ENCODE peak calls at places on chromosomes 16 and 17, in five cellular contexts. N is HFF-Myc; U is right atrium auricular region; W is CD8-positive, alpha-beta T cell; V is sigmoid colon. Z is an unnamed sample.

GRCh38 chr16:4090476-4090875 is 25.8 kb downstream of the ADCY9 start:
- DNase-seq in N (no peak), U (no peak), W (no peak), V (no peak), Z (no peak)

GRCh38 chr16:88561485-88562369 is 8.5 kb upstream of the ZC3H18 start:
- DNase-seq in N (no peak), U (no peak), W (peak), V (no peak), Z (peak)

GRCh38 chr17:79011451-79012147 is 2.0 kb upstream of the CANT1 start:
- DNase-seq in N (no peak), U (no peak), W (no peak), V (no peak), Z (no peak)

GRCh38 chr16:84360170-84360569 is 8.2 kb upstream of the ATP2C2 start:
- DNase-seq in N (no peak), U (no peak), W (peak), V (no peak), Z (no peak)

GRCh38 chr16:84279871-84280270 is 14.8 kb upstream of the WFDC1 start:
- DNase-seq in N (no peak), U (no peak), W (no peak), V (no peak), Z (no peak)

GRCh38 chr16:20383106-20384029 is 21.2 kb downstream of the PDILT start:
- DNase-seq in N (peak), U (peak), W (peak), V (peak), Z (no peak)

GRCh38 chr16:87854053-87854906 is 15.0 kb downstream of the SLC7A5 start:
- DNase-seq in N (no peak), U (no peak), W (peak), V (no peak), Z (peak)

GRCh38 chr17:10798332-10798749 is 5.6 kb downstream of the TMEM238L start:
- DNase-seq in N (no peak), U (no peak), W (no peak), V (no peak), Z (no peak)

GRCh38 chr17:29179232-29180036 is 764 bp downstream of the MYO18A start:
- DNase-seq in N (no peak), U (no peak), W (no peak), V (no peak), Z (no peak)

GRCh38 chr16:74984194-74984669 is 691 bp downstream of the WDR59 start:
- DNase-seq in N (no peak), U (no peak), W (peak), V (no peak), Z (peak)

GRCh38 chr16:22191966-22192260 is 14.2 kb upstream of the EEF2K start:
- DNase-seq in N (no peak), U (no peak), W (peak), V (no peak), Z (peak)

GRCh38 chr17:8739104-8739503 is 5.5 kb downstream of the CCDC42 start:
- DNase-seq in N (no peak), U (no peak), W (no peak), V (no peak), Z (no peak)

DNA sequence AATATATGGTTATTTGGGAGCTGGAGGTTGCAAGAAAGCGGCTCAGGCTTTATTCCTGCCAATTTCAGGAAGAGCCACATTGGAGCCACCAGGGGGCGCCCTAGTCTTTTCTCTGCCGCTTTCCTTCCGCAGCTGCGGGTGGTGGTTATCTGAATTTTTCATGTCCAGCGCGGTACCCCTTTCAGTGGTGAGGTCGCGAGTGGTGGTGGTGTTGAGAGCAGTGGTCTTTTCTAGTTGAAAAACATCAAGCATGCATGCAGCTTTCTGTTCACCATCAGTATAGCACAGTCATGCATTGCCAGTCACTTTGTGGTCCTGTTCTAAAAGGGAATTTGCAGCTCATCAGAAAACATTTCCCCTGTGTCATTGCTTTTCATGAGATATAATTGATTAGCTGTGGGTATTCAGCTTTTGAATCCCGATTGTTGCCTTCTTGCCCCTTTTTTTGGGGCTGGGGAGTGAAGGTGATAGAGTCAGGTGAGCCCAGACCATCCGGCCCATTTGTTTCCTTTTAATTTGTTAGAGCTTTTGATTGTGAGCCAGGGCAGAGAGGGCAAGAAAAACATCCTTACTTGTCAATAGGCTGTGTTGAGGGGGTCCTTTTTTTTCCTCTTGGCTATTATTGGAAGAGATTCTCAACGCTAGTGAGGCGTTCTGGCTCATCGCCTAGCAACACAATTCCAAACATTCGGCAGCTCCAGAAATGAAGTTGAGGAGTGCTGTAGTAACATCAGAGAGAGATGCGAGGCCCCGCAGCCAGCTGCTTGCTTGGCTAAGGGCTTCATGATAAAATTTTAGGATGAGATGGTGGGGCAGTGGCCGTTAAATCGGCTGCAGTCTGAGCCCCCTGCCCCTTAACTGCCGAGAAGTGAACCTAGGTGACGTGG is 119.0 kb downstream of the SNX29 start:
- DNase-seq in N (no peak), U (no peak), W (peak), V (peak), Z (peak)
- TF ChIP-seq CTCF in N (peak), U (peak), W (peak), V (peak), Z (peak)

DNA sequence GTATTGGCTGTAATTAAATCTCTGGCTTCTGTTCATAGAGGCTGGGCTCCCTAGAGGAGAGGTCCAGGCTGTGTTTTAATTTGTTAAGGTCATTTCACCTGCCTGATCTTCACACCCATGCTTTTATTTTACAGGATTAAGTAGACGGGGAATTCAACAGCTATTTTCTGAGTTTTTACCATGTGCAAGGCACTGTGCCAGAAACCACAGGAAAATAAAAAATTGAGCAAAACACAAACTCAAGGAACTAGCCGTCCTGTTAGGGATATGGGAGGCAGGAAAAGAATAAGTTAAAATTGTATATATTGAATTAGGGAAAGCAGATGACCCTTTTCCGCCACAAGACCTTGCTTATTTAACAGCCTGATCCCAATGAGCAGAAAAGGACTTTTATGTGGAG is 29.1 kb downstream of the HS3ST3A1 start:
- DNase-seq in N (no peak), U (no peak), W (no peak), V (no peak), Z (no peak)
- TF ChIP-seq CTCF in N (no peak), U (no peak), W (no peak), V (no peak), Z (no peak)

DNA sequence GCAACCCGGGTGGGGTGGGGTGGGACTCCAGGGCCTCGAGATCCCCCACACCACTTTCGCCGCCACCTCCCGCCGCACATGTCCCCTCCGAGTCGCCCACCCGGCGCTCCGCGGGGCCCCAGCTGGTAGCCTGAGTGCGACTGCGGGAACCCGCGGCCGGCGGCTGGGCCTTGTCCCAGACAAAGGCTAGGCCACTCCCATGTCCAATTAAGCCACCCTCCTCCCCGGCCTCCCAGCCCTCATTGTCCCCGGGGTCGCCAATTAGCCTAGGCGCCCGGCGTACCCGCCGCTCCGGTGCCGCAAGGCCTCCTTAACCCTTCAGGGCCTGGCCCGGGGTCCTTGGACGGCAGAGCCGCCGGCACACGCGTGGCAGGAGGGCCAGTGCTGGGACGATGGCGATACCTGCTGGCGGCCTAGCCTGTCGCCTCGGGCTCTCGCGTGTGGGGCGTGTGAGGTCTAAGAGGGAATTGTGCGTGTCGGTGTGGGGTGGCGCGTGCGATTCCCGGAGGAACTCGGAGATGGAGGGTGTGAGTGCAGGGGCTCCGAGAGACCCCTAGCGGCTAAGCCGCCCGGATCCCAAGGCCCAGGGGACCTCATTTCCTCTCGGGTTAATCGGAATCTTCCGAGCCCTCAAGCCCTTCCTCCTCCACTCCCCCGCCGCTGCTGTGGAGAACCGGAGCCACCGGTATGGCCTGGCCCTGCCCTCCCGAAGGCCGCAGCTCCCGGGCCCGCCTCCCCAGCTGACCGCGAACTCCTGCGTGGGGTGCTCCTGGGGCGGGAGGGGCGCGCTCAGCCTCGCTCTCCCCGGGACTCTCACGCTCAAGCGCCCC is 11.7 kb downstream of the TBX2 start:
- DNase-seq in N (no peak), U (peak), W (no peak), V (peak), Z (peak)
- TF ChIP-seq CTCF in N (peak), U (no peak), W (peak), V (no peak), Z (peak)

GRCh38 chr17:50108556-50108955 is 13.4 kb downstream of the PDK2 start:
- DNase-seq in N (no peak), U (no peak), W (no peak), V (no peak), Z (no peak)
- TF ChIP-seq CTCF in N (no peak), U (no peak), W (no peak), V (no peak), Z (no peak)

GRCh38 chr17:39069114-39069756 is 82.2 kb downstream of the PLXDC1 start:
- DNase-seq in N (no peak), U (no peak), W (peak), V (no peak), Z (no peak)
- TF ChIP-seq CTCF in N (peak), U (peak), W (peak), V (peak), Z (peak)

GRCh38 chr16:66026211-66026610 is 340.3 kb upstream of the CDH5 start:
- DNase-seq in N (no peak), U (no peak), W (no peak), V (no peak), Z (no peak)
- TF ChIP-seq CTCF in N (peak), U (no peak), W (no peak), V (no peak), Z (no peak)

GRCh38 chr16:35431829-35432663 is 1972.6 kb downstream of the TP53TG3F start:
- DNase-seq in N (no peak), U (no peak), W (no peak), V (no peak), Z (no peak)
- TF ChIP-seq CTCF in N (peak), U (no peak), W (no peak), V (no peak), Z (no peak)

GRCh38 chr17:82416771-82417170 is 1.4 kb upstream of the HEXD start:
- DNase-seq in N (no peak), U (no peak), W (no peak), V (no peak), Z (no peak)
- TF ChIP-seq CTCF in N (peak), U (no peak), W (peak), V (no peak), Z (no peak)

GRCh38 chr17:7613769-7614421 is 802 bp downstream of the FXR2 start:
- DNase-seq in N (no peak), U (no peak), W (no peak), V (peak), Z (no peak)
- TF ChIP-seq CTCF in N (no peak), U (no peak), W (no peak), V (no peak), Z (no peak)

GRCh38 chr17:40718904-40719303 is 15.4 kb upstream of the KRT24 start:
- DNase-seq in N (no peak), U (no peak), W (no peak), V (no peak), Z (no peak)

GRCh38 chr17:40717776-40718175 is 14.2 kb upstream of the KRT24 start:
- DNase-seq in N (no peak), U (no peak), W (no peak), V (no peak), Z (no peak)

DNA sequence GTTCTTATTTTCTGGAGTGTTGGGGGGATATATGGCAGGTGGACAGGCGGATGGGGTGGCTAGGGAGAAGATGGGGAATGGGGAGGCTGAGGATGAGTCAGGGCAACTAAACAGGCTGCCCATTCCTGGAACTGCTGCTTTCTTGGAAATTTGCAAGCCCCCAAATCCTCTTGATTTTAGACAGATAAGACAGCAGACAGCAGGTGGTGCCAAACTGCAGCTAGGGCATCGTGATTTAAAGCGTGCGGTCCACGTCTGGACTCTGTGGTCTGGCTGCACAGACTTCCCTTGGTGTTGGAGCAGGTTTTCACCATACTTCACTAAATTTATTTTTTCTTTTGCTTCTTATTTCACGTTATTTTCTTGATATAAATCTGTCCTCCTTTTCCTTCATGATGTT is 10.9 kb upstream of the KRT24 start:
- DNase-seq in N (no peak), U (no peak), W (no peak), V (no peak), Z (no peak)
- TF ChIP-seq CTCF in N (no peak), U (no peak), W (no peak), V (no peak), Z (no peak)

Z was measured in natural killer cell.